ENCODE peak calls at places on chromosome 15, in eight cellular contexts. J is neural progenitor cell, X is PC-9, U is psoas muscle, B is fibroblast of mammary gland, S is breast epithelium, V is IMR-90, Z is glutamatergic neuron. W is an unnamed sample.

GRCh38 chr15:95269247-95270155 is 1038.1 kb downstream of the MCTP2 start:
- DNase-seq in B (no peak), Z (no peak), V (no peak), J (no peak), S (no peak), U (no peak), X (no peak), W (no peak)

GRCh38 chr15:99911824-99912223 is 178.6 kb upstream of the LYSMD4 start:
- DNase-seq in Z (no peak), U (no peak), X (no peak), V (no peak), B (peak; percentile 21), J (no peak), S (no peak), W (no peak)

GRCh38 chr15:73483053-73483452 is 40.1 kb downstream of the REC114 start:
- DNase-seq in S (no peak), B (no peak), U (no peak), V (peak; percentile 5), Z (no peak), X (no peak), J (no peak), W (no peak)

GRCh38 chr15:40328176-40328575 is 4.7 kb downstream of the INAFM2 start:
- DNase-seq in U (no peak), S (no peak), X (no peak), Z (no peak), J (no peak), B (no peak), V (peak; percentile 74), W (no peak)

GRCh38 chr15:78059110-78059839 is 18.2 kb downstream of the TBC1D2B start:
- DNase-seq in Z (peak; percentile 69), X (no peak), B (peak; percentile 70), J (no peak), V (peak; percentile 63), U (no peak), S (no peak), W (no peak)

GRCh38 chr15:83206971-83207621 is 527 bp downstream of the HDGFL3 start:
- DNase-seq in J (peak; percentile 72), V (no peak), S (no peak), U (peak; percentile 47), B (no peak), Z (peak; percentile 79), X (no peak), W (peak; percentile 55)

GRCh38 chr15:42133892-42134502 is 22.4 kb downstream of the PLA2G4F start:
- DNase-seq in S (no peak), U (no peak), B (peak; percentile 30), V (peak; percentile 17), J (peak; percentile 68), X (peak; percentile 66), Z (peak; percentile 83), W (peak; percentile 76)

GRCh38 chr15:83283813-83284562 is 476 bp downstream of the BNC1 start:
- DNase-seq in U (no peak), X (no peak), V (no peak), Z (peak; percentile 43), S (no peak), B (no peak), J (peak; percentile 57), W (no peak)

GRCh38 chr15:101355678-101356464 is 60.8 kb upstream of the SNRPA1 start:
- DNase-seq in V (no peak), J (no peak), S (no peak), B (no peak), U (no peak), Z (no peak), X (no peak), W (no peak)

GRCh38 chr15:100394726-100395125 is 53.0 kb upstream of the ADAMTS17 start:
- DNase-seq in B (no peak), X (no peak), V (no peak), S (no peak), Z (no peak), J (no peak), U (no peak), W (no peak)

GRCh38 chr15:45705510-45706473 is 71.0 kb downstream of the SQOR start:
- DNase-seq in V (peak; percentile 86), Z (peak; percentile 78), J (peak; percentile 91), B (peak; percentile 84), S (peak; percentile 79), U (peak; percentile 63), X (peak; percentile 67), W (peak; percentile 78)

GRCh38 chr15:74422370-74422722 is 11.4 kb downstream of the SEMA7A start:
- DNase-seq in X (no peak), V (no peak), J (no peak), B (no peak), Z (no peak), S (no peak), U (no peak), W (no peak)

GRCh38 chr15:58438956-58439355 is 7.2 kb downstream of the LIPC start:
- DNase-seq in X (peak; percentile 18), U (no peak), B (peak; percentile 42), S (no peak), V (peak; percentile 46), J (peak; percentile 60), Z (peak; percentile 29), W (peak; percentile 45)

GRCh38 chr15:96350321-96350720 is 19.8 kb downstream of the NR2F2 start:
- DNase-seq in U (no peak), V (no peak), S (no peak), X (no peak), Z (no peak), B (no peak), J (peak; percentile 10), W (no peak)

GRCh38 chr15:76991741-76992645 is 2.9 kb upstream of the PSTPIP1 start:
- DNase-seq in S (peak; percentile 36), X (no peak), V (no peak), J (no peak), U (no peak), B (no peak), Z (no peak), W (no peak)

GRCh38 chr15:71788646-71789579 is 21.4 kb upstream of the NR2E3 start:
- DNase-seq in S (no peak), Z (no peak), X (no peak), U (no peak), V (no peak), B (no peak), J (no peak), W (no peak)

GRCh38 chr15:66326051-66326450 is 30.4 kb downstream of the TIPIN start:
- DNase-seq in Z (no peak), S (no peak), V (no peak), U (no peak), X (no peak), B (no peak), J (no peak), W (no peak)

GRCh38 chr15:65942436-65942835 is 73.1 kb downstream of the RAB11A start:
- DNase-seq in Z (no peak), B (no peak), J (peak; percentile 12), X (no peak), V (no peak), U (no peak), S (no peak), W (no peak)

GRCh38 chr15:64706011-64706911 is 69.1 kb downstream of the RBPMS2 start:
- DNase-seq in U (no peak), V (no peak), Z (no peak), J (no peak), B (no peak), S (no peak), X (no peak), W (no peak)

GRCh38 chr15:40925863-40926658 is 3.1 kb upstream of the DLL4 start:
- DNase-seq in S (no peak), Z (peak; percentile 82), X (peak; percentile 40), V (no peak), J (peak; percentile 82), U (no peak), B (no peak), W (no peak)

GRCh38 chr15:77507151-77507847 is 86.6 kb downstream of the HMG20A start:
- DNase-seq in X (peak; percentile 70), J (no peak), U (peak; percentile 63), V (no peak), S (peak; percentile 71), Z (no peak), B (peak; percentile 60), W (peak; percentile 87)

GRCh38 chr15:79243723-79244122 is 38.8 kb upstream of the ANKRD34C start:
- DNase-seq in V (no peak), U (no peak), S (no peak), J (no peak), X (no peak), Z (no peak), B (no peak), W (no peak)

GRCh38 chr15:80747317-80748053 is 31.7 kb upstream of the CEMIP start:
- DNase-seq in B (no peak), S (no peak), J (peak; percentile 37), U (no peak), X (no peak), V (no peak), Z (no peak), W (no peak)

GRCh38 chr15:70118599-70118998 is 20.9 kb upstream of the TLE3 start:
- DNase-seq in V (no peak), X (no peak), J (no peak), S (no peak), Z (no peak), U (no peak), B (no peak), W (no peak)

GRCh38 chr15:70120954-70121655 is 23.4 kb upstream of the TLE3 start:
- DNase-seq in U (no peak), Z (no peak), V (no peak), S (no peak), J (no peak), B (peak; percentile 14), X (no peak), W (no peak)

GRCh38 chr15:70120109-70120508 is 22.4 kb upstream of the TLE3 start:
- DNase-seq in Z (no peak), U (no peak), B (no peak), J (no peak), V (no peak), S (no peak), X (no peak), W (no peak)

GRCh38 chr15:70125605-70126004 is 27.9 kb upstream of the TLE3 start:
- DNase-seq in V (no peak), Z (no peak), J (no peak), X (no peak), B (no peak), S (no peak), U (no peak), W (no peak)

GRCh38 chr15:70121656-70122297 is 24.1 kb upstream of the TLE3 start:
- DNase-seq in V (peak; percentile 80), S (no peak), J (no peak), B (peak; percentile 95), U (peak; percentile 80), X (no peak), Z (no peak), W (no peak)
- TF ChIP-seq CTCF in V (peak; percentile 10), S (no peak), J (no peak), B (peak; percentile 15), U (no peak), X (no peak), Z (no peak), W (no peak)

GRCh38 chr15:33226559-33227181 is 32.2 kb upstream of the FMN1 start:
- DNase-seq in Z (no peak), J (peak; percentile 33), S (no peak), X (peak; percentile 11), U (no peak), V (no peak), B (peak; percentile 37), W (peak; percentile 3)
- TF ChIP-seq CTCF in Z (peak; percentile 40), J (peak; percentile 48), S (no peak), X (peak; percentile 51), U (peak; percentile 60), V (no peak), B (peak; percentile 25), W (peak; percentile 22)

GRCh38 chr15:39312984-39313383 is 267.9 kb upstream of the THBS1 start:
- DNase-seq in X (no peak), V (no peak), Z (no peak), J (peak; percentile 35), U (no peak), B (peak; percentile 42), S (no peak), W (peak; percentile 39)
- TF ChIP-seq CTCF in X (no peak), V (no peak), Z (no peak), J (peak; percentile 41), U (no peak), B (peak; percentile 12), S (no peak), W (no peak)

GRCh38 chr15:37981781-37982180 is 47.3 kb downstream of the TMCO5A start:
- DNase-seq in J (peak; percentile 30), X (no peak), B (peak; percentile 66), S (no peak), V (peak; percentile 55), U (no peak), Z (no peak), W (no peak)
- TF ChIP-seq CTCF in J (peak; percentile 40), X (no peak), B (peak; percentile 60), S (no peak), V (peak; percentile 44), U (peak; percentile 15), Z (no peak), W (no peak)